ENCODE peak calls at places on chromosomes 1 and 21, in nine cellular contexts. J is tibial artery, F is posterior vena cava, Q is HEK293T, G is tibial nerve, L is left cardiac atrium, C is RPMI8226, Y is cardiac muscle cell, B is H54. V is an unnamed sample.

GRCh38 chr1:67393240-67393639 is 37.0 kb downstream of the SERBP1 start:
- DNase-seq in C (no peak), G (no peak), J (peak), Q (no peak), B (no peak), L (peak), F (no peak), Y (peak), V (no peak)

GRCh38 chr1:153532161-153532560 is 3.6 kb downstream of the S100A6 start:
- DNase-seq in Q (no peak), J (no peak), Y (no peak), G (no peak), B (no peak), C (peak), L (no peak), F (peak), V (no peak)

GRCh38 chr1:44068442-44068861 is 37.2 kb upstream of the SLC6A9 start:
- DNase-seq in J (peak), F (no peak), C (peak), G (no peak), Y (peak), L (no peak), Q (no peak), B (no peak), V (no peak)

GRCh38 chr1:119146466-119146865 is 6.0 kb upstream of the WARS2 start:
- DNase-seq in J (no peak), C (no peak), F (no peak), Q (no peak), B (no peak), Y (no peak), G (no peak), L (no peak), V (no peak)

GRCh38 chr1:3454811-3455618 is 550 bp downstream of the ARHGEF16 start:
- DNase-seq in Q (peak), G (no peak), Y (peak), B (no peak), J (no peak), F (no peak), C (peak), L (peak), V (peak)

GRCh38 chr1:219670426-219671149 is 57.7 kb upstream of the ZC3H11B start:
- DNase-seq in F (no peak), C (no peak), J (no peak), Q (no peak), G (no peak), L (peak), B (no peak), Y (peak), V (no peak)

GRCh38 chr1:105137543-105138444 is 1388.1 kb downstream of the AMY1C start:
- DNase-seq in B (peak), C (peak), Q (peak), F (no peak), Y (peak), G (no peak), J (no peak), L (no peak), V (peak)

GRCh38 chr1:25033828-25034451 is 103.9 kb upstream of the RUNX3 start:
- DNase-seq in L (peak), F (peak), B (no peak), G (no peak), C (no peak), Q (no peak), J (peak), Y (no peak), V (no peak)

GRCh38 chr21:41630249-41630648 is 122.3 kb upstream of the TMPRSS2 start:
- DNase-seq in L (peak), G (no peak), Q (no peak), B (peak), F (peak), Y (no peak), J (no peak), C (no peak), V (no peak)

GRCh38 chr1:47351305-47351704 is 17.7 kb downstream of the CMPK1 start:
- DNase-seq in G (no peak), J (no peak), B (no peak), Y (no peak), Q (no peak), L (no peak), F (no peak), C (no peak), V (no peak)

GRCh38 chr1:5779608-5780323 is 212.5 kb downstream of the NPHP4 start:
- DNase-seq in F (peak), J (no peak), L (no peak), Y (no peak), C (no peak), B (no peak), G (no peak), Q (no peak), V (peak)

GRCh38 chr21:41970751-41971653 is 17.2 kb upstream of the C2CD2 start:
- DNase-seq in F (peak), L (no peak), B (no peak), Y (no peak), G (no peak), J (no peak), Q (no peak), C (no peak), V (no peak)

GRCh38 chr1:75133754-75134655 is at the start of gene LHX8:
- DNase-seq in J (no peak), C (peak), F (no peak), G (no peak), Q (peak), L (no peak), Y (peak), B (no peak), V (no peak)

GRCh38 chr1:28893403-28894102 is 20.8 kb upstream of the EPB41 start:
- DNase-seq in Y (no peak), L (no peak), C (no peak), J (no peak), Q (peak), G (no peak), B (no peak), F (no peak), V (peak)

GRCh38 chr1:72433591-72433990 is 151.3 kb upstream of the NEGR1 start:
- DNase-seq in J (no peak), F (no peak), Q (no peak), B (no peak), C (no peak), Y (no peak), L (no peak), G (no peak), V (no peak)

V was measured in BE2C.